ENCODE peak calls at places on chromosomes 7 and 10, in four cellular contexts. I is left lung; K is psoas muscle; H is CD4-positive, CD25-positive, alpha-beta regulatory T cell. A is an unnamed sample. For H3K4me1, the result is how much of the 10 kb centered on the place peaks cover.

GRCh38 chr10:26544932-26545331 is 106.8 kb downstream of the APBB1IP start:
- DNase-seq in I (no peak), K (no peak), H (no peak), A (no peak)

GRCh38 chr10:77605466-77605865 is 32.1 kb downstream of the KCNMA1 start:
- DNase-seq in I (no peak), K (no peak), H (no peak), A (no peak)

GRCh38 chr10:119337796-119338432 is 130.5 kb downstream of the GRK5 start:
- DNase-seq in I (no peak), K (no peak), H (no peak), A (no peak)

GRCh38 chr7:130701650-130702049 is 15.3 kb upstream of the TSGA13 start:
- DNase-seq in I (no peak), K (no peak), H (no peak), A (no peak)

GRCh38 chr10:102645741-102646609 is 1.7 kb downstream of the TRIM8 start:
- DNase-seq in I (peak), K (peak), H (peak), A (peak)

GRCh38 chr7:30225863-30226361 is 58.5 kb upstream of the ZNRF2 start:
- DNase-seq in I (peak), K (peak), H (no peak), A (peak)

GRCh38 chr7:39468841-39469240 is 97.4 kb upstream of the YAE1 start:
- DNase-seq in I (no peak), K (no peak), H (no peak), A (no peak)

GRCh38 chr10:4017336-4017735 is 232.3 kb upstream of the KLF6 start:
- DNase-seq in I (no peak), K (no peak), H (no peak), A (no peak)

GRCh38 chr7:50283206-50283605 is 21.3 kb upstream of the IKZF1 start:
- DNase-seq in I (no peak), K (no peak), H (no peak), A (peak)

GRCh38 chr7:77327067-77327931 is 88.8 kb downstream of the GSAP start:
- DNase-seq in I (peak), K (peak), H (no peak), A (peak)

GRCh38 chr7:26397326-26397725 is 105.7 kb downstream of the SNX10 start:
- DNase-seq in I (no peak), K (no peak), H (no peak), A (no peak)

GRCh38 chr10:5583525-5584175 is 58.9 kb downstream of the CALML3 start:
- DNase-seq in I (no peak), K (no peak), H (no peak), A (peak)

GRCh38 chr7:112089551-112089950 is 116.6 kb downstream of the DOCK4 start:
- DNase-seq in I (no peak), K (no peak), H (no peak), A (no peak)

GRCh38 chr10:44386546-44387052 is 1.7 kb upstream of the CXCL12 start:
- DNase-seq in I (peak), K (peak), H (peak), A (peak)

GRCh38 chr10:79305988-79306387 is 41.3 kb upstream of the PPIF start:
- DNase-seq in I (peak), K (no peak), H (no peak), A (no peak)

GRCh38 chr7:121259826-121260225 is 69.0 kb upstream of the WNT16 start:
- DNase-seq in I (no peak), K (no peak), H (no peak), A (no peak)

GRCh38 chr10:11610855-11611247 is 599 bp downstream of the USP6NL start:
- DNase-seq in I (no peak), K (peak), H (peak), A (peak)

GRCh38 chr10:29688230-29688634 is 53.5 kb upstream of the SVIL start:
- DNase-seq in I (no peak), K (no peak), H (no peak), A (no peak)

GRCh38 chr10:99938563-99938962 is 71.2 kb downstream of the DNMBP start:
- DNase-seq in I (no peak), K (no peak), H (no peak), A (no peak)

GRCh38 chr10:33134011-33134751 is 176.2 kb upstream of the ITGB1 start:
- DNase-seq in I (no peak), K (peak), H (peak), A (peak)

GRCh38 chr7:100614308-100614861 is 2.0 kb downstream of the MOSPD3 start:
- DNase-seq in I (no peak), K (no peak), H (no peak), A (no peak)

GRCh38 chr7:137001041-137001440 is 132.6 kb downstream of the CHRM2 start:
- DNase-seq in I (no peak), K (no peak), H (no peak), A (no peak)

GRCh38 chr10:84310470-84310869 is 17.9 kb upstream of the CCSER2 start:
- DNase-seq in I (no peak), K (no peak), H (no peak), A (no peak)

GRCh38 chr10:133221331-133221730 is 8.7 kb upstream of the UTF1 start:
- DNase-seq in I (no peak), K (no peak), H (no peak), A (no peak)

GRCh38 chr10:5951167-5951711 is 26.1 kb downstream of the IL15RA start:
- DNase-seq in I (peak), K (peak), H (no peak), A (peak)

GRCh38 chr7:51009716-51010496 is 227.2 kb upstream of the GRB10 start:
- DNase-seq in I (no peak), K (no peak), H (no peak), A (no peak)

GRCh38 chr7:90216080-90216674 is 4.6 kb downstream of the STEAP2 start:
- DNase-seq in I (no peak), K (no peak), H (no peak), A (no peak)

GRCh38 chr7:150879345-150879744 is 27.0 kb downstream of the AOC1 start:
- DNase-seq in I (no peak), K (no peak), H (no peak), A (no peak)

GRCh38 chr7:43135129-43135528 is 22.7 kb downstream of the HECW1 start:
- DNase-seq in I (no peak), K (no peak), H (no peak), A (no peak)

GRCh38 chr10:11594589-11595394 is 16.7 kb downstream of the USP6NL start:
- DNase-seq in I (no peak), K (no peak), H (no peak), A (no peak)

GRCh38 chr10:123997486-123998196 is 95.8 kb downstream of the CHST15 start:
- DNase-seq in I (no peak), K (no peak), H (no peak), A (peak)

GRCh38 chr10:33661580-33662269 is 327.3 kb upstream of the NRP1 start:
- DNase-seq in I (peak), K (peak), H (no peak), A (peak)

GRCh38 chr10:13890617-13891541 is 304.1 kb downstream of the PRPF18 start:
- DNase-seq in I (no peak), K (peak), H (no peak), A (no peak)

GRCh38 chr10:78648256-78648860 is 420.4 kb upstream of the ZMIZ1 start:
- DNase-seq in I (no peak), K (no peak), H (no peak), A (no peak)

GRCh38 chr7:150356265-150356897 is 12.2 kb upstream of the REPIN1 start:
- DNase-seq in I (no peak), K (no peak), H (peak), A (no peak)

GRCh38 chr7:27946351-27946750 is 206.4 kb downstream of the TAX1BP1 start:
- DNase-seq in I (no peak), K (no peak), H (no peak), A (no peak)

GRCh38 chr7:27945356-27945755 is 205.4 kb downstream of the TAX1BP1 start:
- DNase-seq in I (no peak), K (no peak), H (no peak), A (no peak)

GRCh38 chr7:27948856-27949255 is 208.9 kb downstream of the TAX1BP1 start:
- DNase-seq in I (no peak), K (no peak), H (no peak), A (no peak)

GRCh38 chr7:27950123-27950522 is 210.2 kb downstream of the TAX1BP1 start:
- DNase-seq in I (no peak), K (no peak), H (no peak), A (no peak)

GRCh38 chr7:27947581-27948278 is 207.8 kb downstream of the TAX1BP1 start:
- DNase-seq in I (no peak), K (no peak), H (no peak), A (no peak)
- H3K4me1 ChIP-seq in I (under half), K (under half), H (under half), A (under half)

GRCh38 chr10:34698248-34698831 is 116.8 kb downstream of the PARD3 start:
- DNase-seq in I (no peak), K (no peak), H (no peak), A (no peak)
- H3K4me1 ChIP-seq in I (under half), K (half or more), H (under half), A (under half)

DNA sequence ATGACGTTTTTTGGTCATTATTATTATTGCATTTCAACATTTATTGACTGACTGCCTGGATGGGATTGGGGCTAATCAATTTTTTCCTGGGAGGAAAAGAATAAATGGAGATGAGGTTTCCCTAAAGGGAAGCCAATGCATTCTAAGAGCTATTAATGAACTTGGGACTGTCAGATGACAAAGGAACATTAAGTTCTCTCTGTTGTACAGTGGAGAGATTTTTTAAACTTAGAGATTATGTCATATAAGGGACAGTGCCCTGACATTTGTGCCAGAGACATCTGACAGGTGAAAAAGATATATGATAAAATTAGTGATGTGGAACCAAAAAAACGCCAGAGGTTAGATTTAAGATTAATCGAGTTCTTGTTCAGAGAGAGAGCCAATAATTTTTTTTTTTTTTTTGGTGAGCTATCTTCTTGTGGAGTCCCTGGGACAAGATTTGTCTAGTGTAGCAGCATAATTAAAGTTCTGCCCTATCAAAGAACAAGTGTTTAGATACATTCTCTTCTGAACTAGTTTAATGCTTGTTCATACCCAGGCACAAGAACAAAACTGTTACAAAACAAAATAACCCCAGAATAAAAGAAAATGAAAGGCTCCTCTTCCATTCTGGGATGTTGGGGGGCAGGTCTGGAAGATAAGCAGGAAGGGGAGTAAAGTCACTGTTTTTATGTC is 279.8 kb downstream of the CSTF2T start:
- DNase-seq in I (no peak), K (no peak), H (no peak), A (no peak)
- H3K4me1 ChIP-seq in I (under half), K (under half), H (under half), A (under half)

GRCh38 chr10:96208271-96208670 is 63.1 kb downstream of the BLNK start:
- DNase-seq in I (no peak), K (no peak), H (no peak), A (no peak)
- H3K4me1 ChIP-seq in I (under half), K (under half), H (under half), A (under half)